ENCODE peak calls at places on chromosomes 1 and 21, in seven cellular contexts. One of them, this sample, is unnamed.

GRCh38 chr1:239814306-239814881 is 277.3 kb upstream of the FMN2 start:
- DNase-seq in HCT116: no peak
- DNase-seq in WERI-Rb-1: no peak
- DNase-seq in RWPE1: peak
- DNase-seq in CD8-positive, alpha-beta T cell: no peak
- DNase-seq in AG04450: no peak
- DNase-seq in ovary: peak
- DNase-seq in this sample: no peak

GRCh38 chr1:150365945-150366344 is 2.0 kb downstream of the RPRD2 start:
- DNase-seq in ovary: no peak
- DNase-seq in AG04450: no peak
- DNase-seq in CD8-positive, alpha-beta T cell: no peak
- DNase-seq in HCT116: no peak
- DNase-seq in RWPE1: no peak
- DNase-seq in WERI-Rb-1: no peak
- DNase-seq in this sample: no peak

GRCh38 chr21:33940164-33940563 is 24.6 kb upstream of the ATP5PO start:
- DNase-seq in HCT116: no peak
- DNase-seq in WERI-Rb-1: no peak
- DNase-seq in RWPE1: no peak
- DNase-seq in ovary: no peak
- DNase-seq in CD8-positive, alpha-beta T cell: no peak
- DNase-seq in AG04450: no peak
- DNase-seq in this sample: no peak

GRCh38 chr1:230334447-230334837 is 91.7 kb downstream of the PGBD5 start:
- DNase-seq in CD8-positive, alpha-beta T cell: no peak
- DNase-seq in AG04450: no peak
- DNase-seq in HCT116: no peak
- DNase-seq in WERI-Rb-1: no peak
- DNase-seq in ovary: no peak
- DNase-seq in RWPE1: no peak
- DNase-seq in this sample: no peak

GRCh38 chr1:187853505-187853904 is 1024.8 kb downstream of the PLA2G4A start:
- DNase-seq in AG04450: no peak
- DNase-seq in HCT116: no peak
- DNase-seq in CD8-positive, alpha-beta T cell: no peak
- DNase-seq in RWPE1: no peak
- DNase-seq in WERI-Rb-1: no peak
- DNase-seq in ovary: no peak
- DNase-seq in this sample: no peak

GRCh38 chr21:36194024-36194423 is 37.4 kb downstream of the DOP1B start:
- DNase-seq in CD8-positive, alpha-beta T cell: no peak
- DNase-seq in ovary: no peak
- DNase-seq in HCT116: no peak
- DNase-seq in AG04450: no peak
- DNase-seq in RWPE1: no peak
- DNase-seq in WERI-Rb-1: no peak
- DNase-seq in this sample: no peak

GRCh38 chr1:205598841-205599666 is 32.8 kb downstream of the ELK4 start:
- DNase-seq in WERI-Rb-1: no peak
- DNase-seq in ovary: peak
- DNase-seq in HCT116: no peak
- DNase-seq in AG04450: peak
- DNase-seq in RWPE1: no peak
- DNase-seq in CD8-positive, alpha-beta T cell: peak
- DNase-seq in this sample: peak

GRCh38 chr1:200739499-200740290 is 1.0 kb downstream of the CAMSAP2 start:
- DNase-seq in HCT116: no peak
- DNase-seq in CD8-positive, alpha-beta T cell: no peak
- DNase-seq in ovary: peak
- DNase-seq in WERI-Rb-1: no peak
- DNase-seq in AG04450: no peak
- DNase-seq in RWPE1: peak
- DNase-seq in this sample: peak

GRCh38 chr1:240732390-240732789 is 120.4 kb upstream of the GREM2 start:
- DNase-seq in ovary: no peak
- DNase-seq in CD8-positive, alpha-beta T cell: no peak
- DNase-seq in HCT116: peak
- DNase-seq in RWPE1: peak
- DNase-seq in WERI-Rb-1: no peak
- DNase-seq in AG04450: peak
- DNase-seq in this sample: no peak

GRCh38 chr1:92446990-92447681 is 39.6 kb downstream of the GFI1 start:
- DNase-seq in ovary: no peak
- DNase-seq in HCT116: no peak
- DNase-seq in CD8-positive, alpha-beta T cell: no peak
- DNase-seq in RWPE1: peak
- DNase-seq in AG04450: no peak
- DNase-seq in WERI-Rb-1: no peak
- DNase-seq in this sample: no peak

GRCh38 chr1:234972411-234973191 is 156.0 kb downstream of the TOMM20 start:
- DNase-seq in RWPE1: no peak
- DNase-seq in CD8-positive, alpha-beta T cell: no peak
- DNase-seq in HCT116: no peak
- DNase-seq in WERI-Rb-1: no peak
- DNase-seq in ovary: no peak
- DNase-seq in AG04450: no peak
- DNase-seq in this sample: no peak

GRCh38 chr1:178724734-178725602 is at the start of gene RALGPS2:
- DNase-seq in WERI-Rb-1: peak
- DNase-seq in RWPE1: peak
- DNase-seq in ovary: peak
- DNase-seq in CD8-positive, alpha-beta T cell: peak
- DNase-seq in HCT116: no peak
- DNase-seq in AG04450: no peak
- DNase-seq in this sample: no peak

GRCh38 chr1:60280764-60281278 is 207.3 kb upstream of the C1orf87 start:
- DNase-seq in ovary: no peak
- DNase-seq in WERI-Rb-1: no peak
- DNase-seq in RWPE1: no peak
- DNase-seq in AG04450: no peak
- DNase-seq in HCT116: no peak
- DNase-seq in CD8-positive, alpha-beta T cell: no peak
- DNase-seq in this sample: no peak

DNA sequence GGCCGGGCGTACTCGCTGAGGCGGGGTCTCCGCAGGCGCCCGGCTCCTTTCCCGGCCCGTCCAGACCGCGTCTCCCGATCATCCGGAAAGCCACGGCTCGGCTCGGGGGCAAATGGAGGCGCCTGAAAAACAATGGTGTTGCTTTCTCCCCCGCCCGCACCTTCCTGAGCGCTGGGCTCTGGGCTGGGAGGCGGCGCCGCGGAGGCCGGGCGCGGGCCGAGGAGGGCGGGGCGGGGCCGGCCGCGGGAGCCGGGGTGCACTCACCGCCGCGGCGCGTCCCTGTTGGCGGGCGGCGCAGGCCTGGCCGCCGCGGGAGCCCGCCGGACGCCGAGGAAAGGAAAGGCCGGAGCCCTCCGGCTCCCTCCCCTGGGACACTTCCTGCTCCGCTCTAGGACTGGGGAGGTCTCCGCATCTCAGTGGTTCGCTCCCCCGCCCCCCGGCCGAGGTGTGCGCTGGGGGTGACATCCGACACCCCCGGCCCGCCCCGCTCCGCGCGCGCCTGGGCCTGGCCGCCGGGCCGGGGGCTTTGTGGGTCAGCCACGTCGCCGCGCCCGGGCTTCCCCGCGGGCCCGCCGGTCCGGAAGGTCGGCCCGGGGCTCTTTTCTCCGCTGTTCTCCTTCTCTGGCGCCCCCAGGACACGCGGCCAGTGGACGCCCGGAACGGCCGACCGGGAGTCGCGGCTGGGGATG is at the start of gene ZNF496:
- DNase-seq in RWPE1: peak
- DNase-seq in CD8-positive, alpha-beta T cell: peak
- DNase-seq in ovary: peak
- DNase-seq in AG04450: peak
- DNase-seq in HCT116: peak
- DNase-seq in WERI-Rb-1: peak
- DNase-seq in this sample: peak
- TF ChIP-seq CTCF in RWPE1: no peak
- TF ChIP-seq CTCF in CD8-positive, alpha-beta T cell: no peak
- TF ChIP-seq CTCF in ovary: no peak
- TF ChIP-seq CTCF in AG04450: no peak
- TF ChIP-seq CTCF in HCT116: no peak
- TF ChIP-seq CTCF in WERI-Rb-1: no peak
- TF ChIP-seq CTCF in this sample: no peak

GRCh38 chr21:44494418-44494817 is 39.1 kb downstream of the LRRC3 start:
- DNase-seq in HCT116: no peak
- DNase-seq in AG04450: no peak
- DNase-seq in WERI-Rb-1: no peak
- DNase-seq in RWPE1: no peak
- DNase-seq in CD8-positive, alpha-beta T cell: no peak
- DNase-seq in ovary: no peak
- DNase-seq in this sample: no peak
- H3K27ac ChIP-seq in HCT116: no peak
- H3K27ac ChIP-seq in AG04450: no peak
- H3K27ac ChIP-seq in WERI-Rb-1: no peak
- H3K27ac ChIP-seq in RWPE1: no peak
- H3K27ac ChIP-seq in CD8-positive, alpha-beta T cell: no peak
- H3K27ac ChIP-seq in ovary: no peak
- H3K27ac ChIP-seq in this sample: no peak

DNA sequence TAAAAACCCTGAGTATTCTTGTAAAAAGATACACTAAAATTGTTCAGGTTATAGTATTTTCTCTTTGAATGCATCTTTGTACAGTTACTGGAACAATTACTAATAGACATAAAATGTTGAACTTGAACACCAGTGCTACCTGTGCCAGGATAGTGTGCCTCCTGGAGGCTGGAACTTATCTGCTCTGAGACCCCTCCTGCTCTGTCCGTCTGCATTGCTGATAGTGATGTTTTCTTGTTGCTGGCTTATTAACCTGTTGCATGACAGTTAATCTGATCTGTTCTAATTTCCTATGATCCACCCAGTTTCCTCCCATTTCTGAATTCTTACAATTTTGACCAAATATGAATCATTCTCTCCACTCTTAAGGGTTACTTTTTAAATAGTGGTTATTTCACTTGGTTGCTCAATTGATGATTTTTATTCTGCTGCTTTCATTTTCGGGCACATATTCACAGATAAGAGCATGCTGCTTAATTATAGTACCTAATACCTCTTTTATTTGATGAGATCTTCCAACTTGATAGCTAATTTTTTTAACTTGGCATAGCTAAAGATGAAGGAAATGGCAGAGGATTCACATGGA is 101.4 kb downstream of the CC2D1B start:
- DNase-seq in CD8-positive, alpha-beta T cell: no peak
- DNase-seq in HCT116: no peak
- DNase-seq in AG04450: no peak
- DNase-seq in RWPE1: no peak
- DNase-seq in ovary: no peak
- DNase-seq in WERI-Rb-1: no peak
- DNase-seq in this sample: no peak
- TF ChIP-seq CTCF in CD8-positive, alpha-beta T cell: no peak
- TF ChIP-seq CTCF in HCT116: no peak
- TF ChIP-seq CTCF in AG04450: peak
- TF ChIP-seq CTCF in RWPE1: no peak
- TF ChIP-seq CTCF in ovary: no peak
- TF ChIP-seq CTCF in WERI-Rb-1: peak
- TF ChIP-seq CTCF in this sample: peak

GRCh38 chr1:7648761-7649384 is 122.2 kb upstream of the VAMP3 start:
- DNase-seq in AG04450: no peak
- DNase-seq in HCT116: no peak
- DNase-seq in ovary: no peak
- DNase-seq in WERI-Rb-1: no peak
- DNase-seq in RWPE1: no peak
- DNase-seq in CD8-positive, alpha-beta T cell: no peak
- DNase-seq in this sample: no peak
- H3K27ac ChIP-seq in AG04450: no peak
- H3K27ac ChIP-seq in HCT116: no peak
- H3K27ac ChIP-seq in ovary: no peak
- H3K27ac ChIP-seq in WERI-Rb-1: no peak
- H3K27ac ChIP-seq in RWPE1: no peak
- H3K27ac ChIP-seq in CD8-positive, alpha-beta T cell: no peak
- H3K27ac ChIP-seq in this sample: no peak

GRCh38 chr1:27830621-27831424 is at the start of gene PPP1R8:
- DNase-seq in AG04450: peak
- DNase-seq in RWPE1: peak
- DNase-seq in WERI-Rb-1: peak
- DNase-seq in HCT116: peak
- DNase-seq in CD8-positive, alpha-beta T cell: peak
- DNase-seq in ovary: peak
- DNase-seq in this sample: peak
- TF ChIP-seq CTCF in AG04450: no peak
- TF ChIP-seq CTCF in RWPE1: no peak
- TF ChIP-seq CTCF in WERI-Rb-1: no peak
- TF ChIP-seq CTCF in HCT116: no peak
- TF ChIP-seq CTCF in CD8-positive, alpha-beta T cell: no peak
- TF ChIP-seq CTCF in ovary: peak
- TF ChIP-seq CTCF in this sample: no peak

DNA sequence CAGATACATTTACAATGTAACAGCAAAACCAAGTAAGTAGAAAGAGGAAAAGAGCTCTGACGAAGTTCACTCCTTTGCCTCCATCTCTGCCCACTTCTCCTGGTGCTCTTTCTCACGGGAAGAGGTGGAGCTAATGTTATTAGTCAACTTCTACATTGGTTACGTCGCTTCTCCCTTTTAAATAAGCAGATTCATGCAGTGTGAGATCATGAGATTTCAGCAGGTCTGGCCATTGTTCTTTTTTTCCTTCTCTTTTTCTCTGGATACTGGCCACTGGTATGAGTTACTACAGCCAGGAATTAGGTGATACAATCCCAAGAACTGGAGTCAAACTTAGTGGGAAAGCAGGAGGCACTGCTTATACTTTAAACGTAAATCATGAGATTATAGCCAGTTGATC is 207.1 kb downstream of the AKT3 start:
- DNase-seq in HCT116: no peak
- DNase-seq in RWPE1: no peak
- DNase-seq in CD8-positive, alpha-beta T cell: no peak
- DNase-seq in ovary: no peak
- DNase-seq in WERI-Rb-1: no peak
- DNase-seq in AG04450: no peak
- DNase-seq in this sample: no peak
- H3K27ac ChIP-seq in HCT116: no peak
- H3K27ac ChIP-seq in RWPE1: no peak
- H3K27ac ChIP-seq in CD8-positive, alpha-beta T cell: no peak
- H3K27ac ChIP-seq in ovary: no peak
- H3K27ac ChIP-seq in WERI-Rb-1: no peak
- H3K27ac ChIP-seq in AG04450: no peak
- H3K27ac ChIP-seq in this sample: no peak

GRCh38 chr1:30329802-30330557 is 393.4 kb downstream of the MATN1 start:
- DNase-seq in RWPE1: no peak
- DNase-seq in ovary: no peak
- DNase-seq in CD8-positive, alpha-beta T cell: no peak
- DNase-seq in WERI-Rb-1: no peak
- DNase-seq in HCT116: no peak
- DNase-seq in AG04450: no peak
- DNase-seq in this sample: no peak
- TF ChIP-seq CTCF in RWPE1: no peak
- TF ChIP-seq CTCF in ovary: no peak
- TF ChIP-seq CTCF in CD8-positive, alpha-beta T cell: no peak
- TF ChIP-seq CTCF in WERI-Rb-1: no peak
- TF ChIP-seq CTCF in HCT116: peak
- TF ChIP-seq CTCF in AG04450: no peak
- TF ChIP-seq CTCF in this sample: no peak

GRCh38 chr1:81208441-81208840 is 592.3 kb upstream of the ADGRL2 start:
- DNase-seq in CD8-positive, alpha-beta T cell: no peak
- DNase-seq in AG04450: no peak
- DNase-seq in HCT116: no peak
- DNase-seq in WERI-Rb-1: no peak
- DNase-seq in ovary: no peak
- DNase-seq in RWPE1: no peak
- DNase-seq in this sample: no peak
- H3K27ac ChIP-seq in CD8-positive, alpha-beta T cell: no peak
- H3K27ac ChIP-seq in AG04450: no peak
- H3K27ac ChIP-seq in HCT116: no peak
- H3K27ac ChIP-seq in WERI-Rb-1: no peak
- H3K27ac ChIP-seq in ovary: no peak
- H3K27ac ChIP-seq in RWPE1: no peak
- H3K27ac ChIP-seq in this sample: no peak